ENCODE peak calls at places on chromosomes 6 and 20, in eight cellular contexts. F is HS-5, J is AML-193, C is type B pancreatic cell, Y is omental fat pad, U is non-pigmented ciliary epithelial cell, P is nucleus accumbens, B is NCI-H2029. G is an unnamed sample.
A peak's percentile ranks its signal among the peaks of the same experiment; 100 is the strongest.

GRCh38 chr6:111480988-111481830 is 1.8 kb downstream of the REV3L start:
- DNase-seq in F (no peak), J (peak; percentile 56), C (no peak), Y (no peak), U (no peak), P (no peak), B (no peak), G (no peak)

GRCh38 chr6:137171053-137171374 is 2.4 kb downstream of the IL22RA2 start:
- DNase-seq in F (no peak), J (no peak), C (no peak), Y (no peak), U (no peak), P (no peak), B (no peak), G (no peak)

GRCh38 chr6:150680510-150680909 is 80.8 kb downstream of the PLEKHG1 start:
- DNase-seq in F (no peak), J (no peak), C (no peak), Y (no peak), U (no peak), P (no peak), B (no peak), G (no peak)

GRCh38 chr6:32239462-32239861 is 15.6 kb upstream of the NOTCH4 start:
- DNase-seq in F (no peak), J (no peak), C (no peak), Y (no peak), U (no peak), P (no peak), B (no peak), G (no peak)

GRCh38 chr20:11216451-11217314 is 542.9 kb upstream of the JAG1 start:
- DNase-seq in F (no peak), J (no peak), C (no peak), Y (no peak), U (no peak), P (no peak), B (no peak), G (peak; percentile 71)

GRCh38 chr6:157228421-157229218 is 94.7 kb downstream of the TMEM242 start:
- DNase-seq in F (no peak), J (no peak), C (peak; percentile 67), Y (no peak), U (no peak), P (peak; percentile 80), B (peak; percentile 89), G (no peak)

GRCh38 chr20:63218701-63219446 is 2.9 kb upstream of the YTHDF1 start:
- DNase-seq in F (no peak), J (no peak), C (no peak), Y (no peak), U (no peak), P (no peak), B (no peak), G (no peak)

GRCh38 chr20:5221078-5221430 is 94.2 kb downstream of the CDS2 start:
- DNase-seq in F (no peak), J (no peak), C (no peak), Y (no peak), U (no peak), P (no peak), B (no peak), G (no peak)

GRCh38 chr6:49264909-49265308 is 198.1 kb downstream of the MMUT start:
- DNase-seq in F (no peak), J (no peak), C (no peak), Y (no peak), U (no peak), P (no peak), B (no peak), G (no peak)

GRCh38 chr6:2734517-2735076 is 16.1 kb downstream of the MYLK4 start:
- DNase-seq in F (no peak), J (no peak), C (no peak), Y (no peak), U (no peak), P (no peak), B (no peak), G (no peak)

GRCh38 chr6:56902551-56903464 is 52.1 kb upstream of the BEND6 start:
- DNase-seq in F (no peak), J (peak; percentile 74), C (no peak), Y (no peak), U (peak; percentile 23), P (no peak), B (no peak), G (peak; percentile 16)

GRCh38 chr20:33668087-33668790 is 1.5 kb downstream of the ACTL10 start:
- DNase-seq in F (no peak), J (no peak), C (peak; percentile 91), Y (no peak), U (no peak), P (no peak), B (no peak), G (no peak)

GRCh38 chr6:129697788-129698187 is 12.2 kb downstream of the ARHGAP18 start:
- DNase-seq in F (no peak), J (no peak), C (no peak), Y (no peak), U (no peak), P (no peak), B (no peak), G (no peak)

GRCh38 chr6:158422629-158423238 is 110.5 kb downstream of the TULP4 start:
- DNase-seq in F (no peak), J (no peak), C (no peak), Y (no peak), U (no peak), P (no peak), B (no peak), G (no peak)

GRCh38 chr6:169847141-169847674 is 95.8 kb downstream of the ERMARD start:
- DNase-seq in F (no peak), J (no peak), C (peak; percentile 25), Y (no peak), U (no peak), P (no peak), B (no peak), G (no peak)

GRCh38 chr20:19712737-19713260 is 45.3 kb upstream of the RIN2 start:
- DNase-seq in F (no peak), J (no peak), C (no peak), Y (no peak), U (no peak), P (no peak), B (no peak), G (no peak)

GRCh38 chr6:42251500-42251899 is 33.8 kb upstream of the MRPS10 start:
- DNase-seq in F (no peak), J (no peak), C (no peak), Y (no peak), U (no peak), P (no peak), B (no peak), G (no peak)

GRCh38 chr6:142874676-142875075 is 70.3 kb downstream of the HIVEP2 start:
- DNase-seq in F (no peak), J (no peak), C (no peak), Y (no peak), U (no peak), P (no peak), B (no peak), G (no peak)

GRCh38 chr6:89612121-89612520 is 26.4 kb downstream of the LYRM2 start:
- DNase-seq in F (no peak), J (no peak), C (peak; percentile 53), Y (no peak), U (no peak), P (no peak), B (no peak), G (no peak)

GRCh38 chr20:24208652-24209051 is 220.1 kb upstream of the GGTLC1 start:
- DNase-seq in F (no peak), J (no peak), C (no peak), Y (no peak), U (no peak), P (no peak), B (no peak), G (no peak)

GRCh38 chr6:80689700-80690099 is 583.2 kb downstream of the BCKDHB start:
- DNase-seq in F (peak; percentile 10), J (no peak), C (no peak), Y (no peak), U (no peak), P (no peak), B (no peak), G (no peak)

GRCh38 chr6:130293800-130294199 is 71.0 kb upstream of the SAMD3 start:
- DNase-seq in F (peak; percentile 49), J (peak; percentile 25), C (no peak), Y (no peak), U (peak; percentile 56), P (no peak), B (no peak), G (peak; percentile 19)

GRCh38 chr20:64057628-64058498 is 5.1 kb upstream of the TCEA2 start:
- DNase-seq in F (no peak), J (peak; percentile 26), C (peak; percentile 88), Y (peak; percentile 81), U (no peak), P (peak; percentile 17), B (peak; percentile 34), G (no peak)

GRCh38 chr6:91033964-91034363 is 447.1 kb upstream of the MAP3K7 start:
- DNase-seq in F (no peak), J (no peak), C (no peak), Y (no peak), U (no peak), P (no peak), B (no peak), G (no peak)

GRCh38 chr6:136007355-136007754 is 155.9 kb downstream of the PDE7B start:
- DNase-seq in F (no peak), J (peak; percentile 86), C (no peak), Y (no peak), U (no peak), P (no peak), B (no peak), G (no peak)

GRCh38 chr20:35120012-35120701 is 27.0 kb downstream of the EDEM2 start:
- DNase-seq in F (no peak), J (peak; percentile 12), C (no peak), Y (no peak), U (peak; percentile 73), P (no peak), B (no peak), G (peak; percentile 31)

GRCh38 chr6:5550631-5551030 is 289.3 kb downstream of the FARS2 start:
- DNase-seq in F (no peak), J (no peak), C (no peak), Y (no peak), U (no peak), P (no peak), B (no peak), G (no peak)

GRCh38 chr6:111342913-111343312 is 140.1 kb downstream of the REV3L start:
- DNase-seq in F (no peak), J (no peak), C (no peak), Y (no peak), U (no peak), P (no peak), B (no peak), G (no peak)

GRCh38 chr6:119037941-119038623 is 40.4 kb downstream of the FAM184A start:
- DNase-seq in F (no peak), J (no peak), C (no peak), Y (no peak), U (no peak), P (no peak), B (no peak), G (no peak)

GRCh38 chr6:44522871-44523270 is 135.4 kb downstream of the CDC5L start:
- DNase-seq in F (no peak), J (no peak), C (peak; percentile 37), Y (no peak), U (no peak), P (no peak), B (no peak), G (no peak)

GRCh38 chr6:116773886-116774285 is 8.4 kb upstream of the FAM162B start:
- DNase-seq in F (no peak), J (no peak), C (no peak), Y (no peak), U (no peak), P (no peak), B (no peak), G (no peak)

GRCh38 chr20:10674684-10675455 is 1.1 kb upstream of the JAG1 start:
- DNase-seq in F (peak; percentile 24), J (peak; percentile 61), C (peak; percentile 87), Y (no peak), U (no peak), P (peak; percentile 42), B (peak; percentile 50), G (no peak)

GRCh38 chr6:139539852-139540251 is 165.4 kb upstream of the CITED2 start:
- DNase-seq in F (peak; percentile 90), J (no peak), C (no peak), Y (no peak), U (peak; percentile 96), P (no peak), B (no peak), G (no peak)

GRCh38 chr20:18524646-18525045 is 16.9 kb downstream of the SEC23B start:
- DNase-seq in F (peak; percentile 80), J (no peak), C (no peak), Y (no peak), U (no peak), P (no peak), B (no peak), G (no peak)

G was measured in AG04449.